ENCODE peak calls at places on chromosomes 6 and 20, in eight cellular contexts. I, G, N, R, Q, X, Z and O are unnamed samples.

GRCh38 chr20:325889-326644 is 715 bp downstream of the SOX12 start:
- DNase-seq in I (peak; percentile 71), G (peak; percentile 91), N (peak; percentile 57), R (peak; percentile 60), Q (peak; percentile 69), X (peak; percentile 67), Z (peak; percentile 73), O (no peak)

GRCh38 chr6:132812756-132813172 is 1.6 kb upstream of the RPS12 start:
- DNase-seq in I (no peak), G (no peak), N (no peak), R (no peak), Q (no peak), X (peak; percentile 59), Z (peak; percentile 17), O (no peak)

GRCh38 chr20:20630551-20630950 is 81.9 kb downstream of the RALGAPA2 start:
- DNase-seq in I (no peak), G (no peak), N (no peak), R (no peak), Q (no peak), X (no peak), Z (no peak), O (no peak)

GRCh38 chr6:132132420-132132819 is 181.2 kb upstream of the CCN2 start:
- DNase-seq in I (no peak), G (no peak), N (no peak), R (no peak), Q (peak; percentile 92), X (peak; percentile 58), Z (no peak), O (no peak)

GRCh38 chr20:3613821-3614440 is 49.3 kb downstream of the GFRA4 start:
- DNase-seq in I (no peak), G (no peak), N (no peak), R (no peak), Q (no peak), X (peak; percentile 6), Z (no peak), O (no peak)

GRCh38 chr6:158751842-158752424 is 67.2 kb downstream of the EZR start:
- DNase-seq in I (no peak), G (no peak), N (no peak), R (no peak), Q (no peak), X (no peak), Z (peak; percentile 41), O (no peak)

GRCh38 chr20:4585104-4585753 is 136.5 kb upstream of the PRND start:
- DNase-seq in I (no peak), G (no peak), N (no peak), R (no peak), Q (no peak), X (peak; percentile 40), Z (no peak), O (no peak)

GRCh38 chr6:150417899-150418824 is 49.4 kb downstream of the IYD start:
- DNase-seq in I (no peak), G (no peak), N (no peak), R (no peak), Q (peak; percentile 91), X (peak; percentile 84), Z (peak; percentile 38), O (no peak)

GRCh38 chr20:572752-573151 is 29.2 kb upstream of the CSNK2A1 start:
- DNase-seq in I (no peak), G (peak; percentile 46), N (no peak), R (no peak), Q (no peak), X (no peak), Z (no peak), O (no peak)

GRCh38 chr20:18702736-18703135 is 110.8 kb upstream of the SCP2D1 start:
- DNase-seq in I (no peak), G (no peak), N (no peak), R (no peak), Q (no peak), X (no peak), Z (no peak), O (no peak)

GRCh38 chr6:151052021-151052646 is 186.6 kb downstream of the MTHFD1L start:
- DNase-seq in I (no peak), G (no peak), N (no peak), R (no peak), Q (no peak), X (no peak), Z (no peak), O (no peak)

GRCh38 chr6:3908961-3909360 is 59.8 kb downstream of the FAM50B start:
- DNase-seq in I (no peak), G (peak; percentile 42), N (no peak), R (no peak), Q (no peak), X (no peak), Z (no peak), O (no peak)

GRCh38 chr20:17205261-17205660 is 21.6 kb upstream of the PCSK2 start:
- DNase-seq in I (no peak), G (no peak), N (no peak), R (no peak), Q (no peak), X (no peak), Z (no peak), O (no peak)

GRCh38 chr6:82783587-82784253 is 281.9 kb downstream of the UBE3D start:
- DNase-seq in I (no peak), G (no peak), N (no peak), R (no peak), Q (no peak), X (no peak), Z (no peak), O (no peak)

GRCh38 chr20:10770753-10771152 is 97.0 kb upstream of the JAG1 start:
- DNase-seq in I (no peak), G (no peak), N (no peak), R (no peak), Q (no peak), X (no peak), Z (no peak), O (no peak)

GRCh38 chr6:136524339-136524935 is 25.8 kb downstream of the MAP7 start:
- DNase-seq in I (no peak), G (no peak), N (no peak), R (no peak), Q (no peak), X (no peak), Z (no peak), O (no peak)

GRCh38 chr6:3869632-3870527 is 20.7 kb downstream of the FAM50B start:
- DNase-seq in I (no peak), G (peak; percentile 69), N (no peak), R (peak; percentile 65), Q (no peak), X (no peak), Z (no peak), O (no peak)

GRCh38 chr20:63536241-63536977 is 767 bp downstream of the PTK6 start:
- DNase-seq in I (no peak), G (no peak), N (no peak), R (peak; percentile 71), Q (no peak), X (peak; percentile 29), Z (peak; percentile 47), O (no peak)

DNA sequence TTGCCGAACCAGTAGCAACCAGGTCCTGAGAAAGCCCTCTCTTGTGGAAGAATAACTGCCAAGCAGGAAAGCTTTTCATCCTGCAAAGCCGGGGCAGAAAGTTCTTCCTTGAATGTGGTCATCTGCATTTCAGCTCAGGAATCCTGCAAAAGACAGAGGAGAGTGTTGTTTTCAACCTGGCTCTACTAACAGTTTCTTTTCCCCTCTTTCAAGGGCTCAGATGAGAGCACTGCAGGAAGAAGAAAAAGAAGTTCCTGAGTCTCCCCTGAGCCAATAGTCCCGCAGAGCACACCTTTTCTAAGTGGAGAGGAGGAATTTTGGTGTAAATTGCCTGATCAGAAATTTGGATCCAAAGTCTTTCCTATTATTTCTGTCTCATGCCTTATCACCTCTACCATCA is 10.7 kb downstream of the HLA-DRB1 start:
- DNase-seq in I (no peak), G (no peak), N (no peak), R (no peak), Q (no peak), X (no peak), Z (no peak), O (no peak)
- TF ChIP-seq POLR2A in I (no peak), G (no peak), N (no peak), R (no peak), Q (no peak), X (no peak), Z (no peak), O (no peak)

DNA sequence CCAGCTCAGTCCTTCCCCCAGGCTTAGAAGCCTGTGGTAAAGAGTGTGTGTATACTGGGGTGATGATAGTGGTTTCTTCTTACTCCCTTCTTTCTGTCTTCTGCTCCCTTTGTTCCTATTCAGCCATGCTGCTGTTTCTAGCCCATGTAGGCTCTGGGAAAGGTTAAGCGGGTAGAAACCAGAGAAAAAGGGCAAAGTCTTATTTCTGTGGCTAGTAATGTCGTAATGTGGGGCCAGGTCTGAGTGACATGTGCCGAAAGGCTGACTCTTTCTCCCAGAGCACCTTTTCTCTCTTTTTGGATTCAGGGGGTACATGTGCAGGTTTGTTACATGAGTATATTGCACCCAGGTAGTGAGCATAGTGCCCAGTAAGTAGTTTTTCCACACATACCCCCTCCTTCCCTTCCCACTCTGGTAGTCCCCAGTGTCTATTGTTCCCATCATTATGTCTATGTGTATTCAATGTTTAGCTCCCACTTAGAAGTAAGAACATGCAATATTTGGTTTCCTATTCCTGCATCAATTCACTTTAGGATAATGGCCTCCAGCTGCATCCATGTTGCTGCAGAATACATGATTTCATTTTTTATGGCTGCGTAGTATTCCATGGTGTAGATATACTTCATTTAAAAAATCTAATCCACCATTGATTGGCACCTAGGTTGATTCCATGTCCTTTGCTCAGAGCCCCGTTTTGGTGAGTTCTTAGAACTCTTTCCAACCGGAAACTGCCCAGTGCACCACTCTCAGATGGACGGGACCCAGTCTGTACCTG is 74.3 kb downstream of the EFHC1 start:
- DNase-seq in I (no peak), G (no peak), N (no peak), R (no peak), Q (no peak), X (no peak), Z (no peak), O (no peak)
- TF ChIP-seq POLR2A in I (no peak), G (no peak), N (no peak), R (no peak), Q (no peak), X (no peak), Z (no peak), O (no peak)

DNA sequence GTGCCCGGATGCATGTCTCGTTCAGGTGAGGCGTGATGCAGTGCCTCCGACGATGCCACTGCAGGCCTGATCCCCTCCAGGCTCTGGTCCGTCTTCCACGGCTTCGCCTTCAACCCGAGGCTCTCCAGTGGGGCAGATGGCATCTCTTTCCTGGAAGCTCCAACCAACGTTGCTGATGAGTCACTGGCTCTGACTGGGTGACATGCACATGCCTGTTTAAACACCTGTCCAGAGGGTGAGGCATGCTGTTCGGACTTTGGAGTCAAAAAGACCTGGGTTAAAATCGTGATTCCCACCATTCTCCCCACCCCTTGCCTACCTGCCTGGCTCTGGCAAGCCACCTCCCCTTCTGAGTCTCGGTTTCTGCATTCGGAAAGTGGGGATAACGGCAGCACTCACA is 8.7 kb upstream of the EDN3 start:
- DNase-seq in I (no peak), G (no peak), N (no peak), R (no peak), Q (no peak), X (no peak), Z (no peak), O (no peak)
- TF ChIP-seq POLR2A in I (no peak), G (no peak), N (no peak), R (no peak), Q (no peak), X (no peak), Z (no peak), O (no peak)

DNA sequence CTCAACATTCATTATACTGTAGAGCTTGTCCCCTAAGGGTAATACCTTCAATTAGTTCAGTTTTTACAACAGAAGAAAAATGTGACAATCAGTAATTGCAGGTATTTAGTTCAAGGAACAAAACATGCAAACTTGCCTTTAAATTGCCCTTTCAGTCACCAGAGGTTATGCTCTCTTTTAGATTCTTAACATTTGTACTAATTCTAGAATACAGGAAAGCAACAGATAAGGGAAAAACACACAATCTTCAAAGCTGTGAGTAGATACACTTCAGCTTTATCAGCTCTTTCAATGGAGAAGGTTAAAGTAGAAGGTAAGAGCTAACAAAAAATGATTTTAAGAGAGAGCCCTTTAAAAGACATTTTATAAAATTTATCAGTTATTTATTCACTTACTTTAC is 173.1 kb downstream of the HS3ST5 start:
- DNase-seq in I (no peak), G (no peak), N (no peak), R (no peak), Q (no peak), X (no peak), Z (no peak), O (no peak)
- TF ChIP-seq POLR2A in I (no peak), G (no peak), N (no peak), R (no peak), Q (no peak), X (no peak), Z (no peak), O (no peak)